ENCODE peak calls at places on chromosome 9, in five cellular contexts. V is brain microvascular endothelial cell, M is aorta, A is OCI-LY7, T is fibroblast of lung. I is an unnamed sample.

GRCh38 chr9:34688329-34689161 is 2.5 kb downstream of the CCL19 start:
- DNase-seq in V (no peak), M (no peak), A (no peak), T (no peak), I (no peak)

GRCh38 chr9:114289106-114289505 is 33.8 kb upstream of the ORM1 start:
- DNase-seq in V (no peak), M (peak), A (no peak), T (no peak), I (no peak)

GRCh38 chr9:77475641-77476473 is 172.3 kb downstream of the GNA14 start:
- DNase-seq in V (peak), M (no peak), A (peak), T (no peak), I (peak)

GRCh38 chr9:136769710-136770191 is 5.4 kb upstream of the LCN15 start:
- DNase-seq in V (no peak), M (no peak), A (peak), T (no peak), I (no peak)

GRCh38 chr9:127730799-127731410 is 4.2 kb downstream of the TOR2A start:
- DNase-seq in V (no peak), M (peak), A (no peak), T (no peak), I (no peak)

GRCh38 chr9:16509946-16510504 is 360.4 kb downstream of the BNC2 start:
- DNase-seq in V (peak), M (no peak), A (no peak), T (peak), I (no peak)

GRCh38 chr9:33418090-33418489 is 15.7 kb upstream of the AQP7 start:
- DNase-seq in V (no peak), M (no peak), A (no peak), T (no peak), I (no peak)

GRCh38 chr9:79796411-79796810 is 224.6 kb downstream of the TLE4 start:
- DNase-seq in V (no peak), M (no peak), A (no peak), T (no peak), I (no peak)

GRCh38 chr9:121566401-121567141 is 66.9 kb upstream of the GGTA1 start:
- DNase-seq in V (peak), M (peak), A (no peak), T (peak), I (no peak)

GRCh38 chr9:84323777-84324317 is 16.7 kb downstream of the SLC28A3 start:
- DNase-seq in V (no peak), M (no peak), A (no peak), T (no peak), I (no peak)

GRCh38 chr9:116204252-116204882 is 50.8 kb downstream of the PAPPA start:
- DNase-seq in V (no peak), M (no peak), A (no peak), T (no peak), I (no peak)

GRCh38 chr9:127733609-127734008 is 1.5 kb downstream of the TOR2A start:
- DNase-seq in V (no peak), M (no peak), A (no peak), T (no peak), I (no peak)

GRCh38 chr9:117555964-117556629 is 141.2 kb upstream of the ASTN2 start:
- DNase-seq in V (peak), M (peak), A (peak), T (no peak), I (no peak)

GRCh38 chr9:128819716-128820664 is 1.7 kb downstream of the ENDOG start:
- DNase-seq in V (no peak), M (no peak), A (no peak), T (peak), I (no peak)

GRCh38 chr9:83675466-83675865 is 32.3 kb downstream of the UBQLN1 start:
- DNase-seq in V (no peak), M (no peak), A (no peak), T (no peak), I (no peak)

GRCh38 chr9:117929873-117930272 is 225.7 kb downstream of the TLR4 start:
- DNase-seq in V (no peak), M (no peak), A (no peak), T (no peak), I (no peak)

GRCh38 chr9:120187758-120188157 is 392.2 kb downstream of the CDK5RAP2 start:
- DNase-seq in V (no peak), M (no peak), A (no peak), T (no peak), I (no peak)
- H3K4me3 ChIP-seq in V (no peak), M (no peak), A (no peak), T (no peak), I (no peak)

GRCh38 chr9:94528886-94529285 is 26.0 kb upstream of the PCAT7 start:
- DNase-seq in V (no peak), M (no peak), A (peak), T (no peak), I (no peak)
- H3K4me3 ChIP-seq in V (no peak), M (no peak), A (peak), T (no peak), I (no peak)

GRCh38 chr9:75574569-75574968 is 315.9 kb upstream of the PCSK5 start:
- DNase-seq in V (no peak), M (no peak), A (no peak), T (no peak), I (no peak)
- H3K4me3 ChIP-seq in V (no peak), M (no peak), A (no peak), T (no peak), I (no peak)

DNA sequence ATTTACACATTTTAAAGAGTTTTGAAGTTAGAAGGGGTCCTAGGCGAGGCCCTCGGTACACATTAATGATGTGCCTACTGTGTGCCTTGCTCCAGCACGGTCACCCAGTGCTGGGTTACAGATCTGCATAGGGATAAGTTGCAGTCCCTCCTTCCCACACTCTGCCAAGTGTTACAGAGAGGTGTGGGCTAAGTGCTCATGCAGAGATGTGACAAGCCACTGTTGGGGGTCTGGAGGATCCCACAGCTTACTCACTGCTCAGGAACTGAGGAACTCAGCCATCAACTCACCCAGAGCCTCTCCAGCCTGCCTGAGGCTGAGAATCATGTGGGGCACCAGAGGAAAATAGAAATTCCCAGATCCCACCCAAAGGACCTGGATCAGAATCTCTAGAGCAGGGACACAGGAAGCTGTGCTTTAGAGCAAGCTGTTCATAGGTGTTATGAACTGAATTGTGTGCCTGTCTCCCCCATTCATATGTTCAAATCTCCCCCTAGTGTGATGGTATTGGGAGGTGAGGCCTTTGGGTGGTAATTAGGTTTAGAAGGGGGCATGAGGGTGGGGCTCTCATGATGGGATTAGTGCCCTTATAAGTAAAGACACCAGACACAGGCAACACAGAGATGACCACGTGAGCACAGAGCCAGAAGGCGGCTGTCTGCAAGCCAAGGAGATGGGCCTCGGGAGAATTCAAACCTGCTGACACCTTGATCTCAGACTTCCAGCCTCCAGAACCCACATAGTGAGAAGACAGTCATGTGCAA is 164.1 kb downstream of the HSD17B3 start:
- DNase-seq in V (peak), M (no peak), A (no peak), T (peak), I (no peak)
- H3K4me3 ChIP-seq in V (peak), M (no peak), A (peak), T (peak), I (peak)

GRCh38 chr9:89304479-89305188 is 6.4 kb upstream of the CKS2 start:
- DNase-seq in V (no peak), M (no peak), A (peak), T (no peak), I (no peak)
- H3K4me3 ChIP-seq in V (no peak), M (no peak), A (no peak), T (no peak), I (no peak)

GRCh38 chr9:14768561-14769234 is 46.2 kb upstream of the CER1 start:
- DNase-seq in V (peak), M (no peak), A (peak), T (peak), I (no peak)
- H3K4me3 ChIP-seq in V (no peak), M (no peak), A (no peak), T (no peak), I (no peak)

GRCh38 chr9:1880038-1880565 is 135.0 kb upstream of the SMARCA2 start:
- DNase-seq in V (no peak), M (no peak), A (no peak), T (no peak), I (no peak)

GRCh38 chr9:1876891-1877496 is 138.2 kb upstream of the SMARCA2 start:
- DNase-seq in V (no peak), M (no peak), A (no peak), T (no peak), I (no peak)

GRCh38 chr9:1877951-1878350 is 137.2 kb upstream of the SMARCA2 start:
- DNase-seq in V (no peak), M (no peak), A (no peak), T (no peak), I (no peak)

GRCh38 chr9:1879501-1879900 is 135.6 kb upstream of the SMARCA2 start:
- DNase-seq in V (no peak), M (no peak), A (no peak), T (no peak), I (no peak)

GRCh38 chr9:1878817-1879216 is 136.3 kb upstream of the SMARCA2 start:
- DNase-seq in V (no peak), M (no peak), A (no peak), T (no peak), I (no peak)
- H3K4me3 ChIP-seq in V (no peak), M (no peak), A (no peak), T (no peak), I (no peak)

GRCh38 chr9:99811172-99811571 is 10.5 kb upstream of the NR4A3 start:
- DNase-seq in V (no peak), M (no peak), A (no peak), T (no peak), I (no peak)

GRCh38 chr9:99809586-99810357 is 11.9 kb upstream of the NR4A3 start:
- DNase-seq in V (no peak), M (no peak), A (no peak), T (no peak), I (no peak)

GRCh38 chr9:99814359-99814758 is 7.3 kb upstream of the NR4A3 start:
- DNase-seq in V (no peak), M (no peak), A (no peak), T (no peak), I (no peak)

GRCh38 chr9:99813739-99814138 is 7.9 kb upstream of the NR4A3 start:
- DNase-seq in V (no peak), M (no peak), A (no peak), T (no peak), I (no peak)

DNA sequence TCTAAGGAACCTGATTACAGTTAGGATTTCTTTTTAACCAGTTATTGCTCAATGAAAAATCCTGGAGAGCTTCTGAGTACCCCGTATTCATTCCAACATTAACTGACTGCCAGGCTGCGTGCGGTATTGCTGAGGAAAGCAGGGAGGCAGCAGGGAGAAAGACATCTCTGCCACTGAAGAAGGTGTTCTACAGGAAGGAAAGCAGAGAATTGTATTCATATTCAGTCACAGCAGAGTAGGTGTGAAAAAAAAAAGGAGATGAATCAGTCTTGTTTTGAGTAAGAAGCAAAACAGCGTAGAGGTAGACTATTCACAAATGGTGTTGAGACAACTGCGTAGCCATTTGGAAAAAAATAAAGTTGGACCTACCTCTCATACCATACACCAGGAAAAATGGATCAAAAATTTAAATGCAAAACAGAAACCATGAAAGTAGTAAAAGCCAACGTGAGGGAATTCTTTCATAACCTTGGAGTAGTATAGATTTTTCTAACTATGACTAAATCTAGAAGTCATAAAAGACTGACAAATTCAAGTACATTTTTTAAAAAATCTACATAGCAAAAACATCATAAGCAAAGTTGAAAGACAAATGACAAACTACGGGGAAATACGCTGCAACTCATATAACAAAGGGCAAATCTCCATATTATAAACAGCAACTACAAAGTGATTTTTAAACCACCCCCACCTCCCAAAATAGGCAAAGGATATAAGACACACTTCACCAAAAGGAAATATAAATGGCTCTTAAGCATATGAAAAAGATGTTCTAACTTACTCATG is 9.9 kb upstream of the NR4A3 start:
- DNase-seq in V (no peak), M (no peak), A (no peak), T (no peak), I (no peak)
- H3K4me3 ChIP-seq in V (no peak), M (no peak), A (no peak), T (no peak), I (no peak)